ENCODE peak calls at places on chromosomes 13 and 19, in five cellular contexts. K, G, R, H and J are unnamed samples.

GRCh38 chr13:60654405-60654804 is 257.4 kb downstream of the TDRD3 start:
- DNase-seq in K (no peak), G (no peak), R (peak; percentile 16), H (no peak), J (no peak)

GRCh38 chr13:34577051-34577450 is 365.0 kb upstream of the NBEA start:
- DNase-seq in K (peak; percentile 65), G (no peak), R (no peak), H (no peak), J (peak; percentile 18)

GRCh38 chr13:69857188-69857821 is 250.3 kb upstream of the ATXN8OS start:
- DNase-seq in K (peak; percentile 18), G (no peak), R (peak; percentile 2), H (peak; percentile 65), J (no peak)

GRCh38 chr13:66835040-66835628 is 395.0 kb downstream of the PCDH9 start:
- DNase-seq in K (no peak), G (no peak), R (no peak), H (peak; percentile 80), J (no peak)

GRCh38 chr13:110506859-110507566 is 54.5 kb downstream of the RAB20 start:
- DNase-seq in K (peak; percentile 13), G (no peak), R (no peak), H (no peak), J (no peak)

GRCh38 chr19:18966304-18966703 is 25.3 kb upstream of the HOMER3 start:
- DNase-seq in K (no peak), G (no peak), R (no peak), H (no peak), J (no peak)

GRCh38 chr13:30409911-30410704 is 12.2 kb upstream of the UBE2L5 start:
- DNase-seq in K (peak; percentile 46), G (no peak), R (no peak), H (no peak), J (peak; percentile 68)

GRCh38 chr13:114226088-114226487 is 8.6 kb upstream of the CDC16 start:
- DNase-seq in K (no peak), G (peak; percentile 58), R (no peak), H (no peak), J (no peak)

GRCh38 chr13:86792153-86792651 is 879.0 kb upstream of the SLITRK5 start:
- DNase-seq in K (no peak), G (no peak), R (no peak), H (no peak), J (no peak)

GRCh38 chr13:28735481-28736029 is 16.8 kb upstream of the SLC46A3 start:
- DNase-seq in K (no peak), G (no peak), R (no peak), H (no peak), J (no peak)

GRCh38 chr13:24251525-24251924 is 57.9 kb upstream of the C1QTNF9 start:
- DNase-seq in K (no peak), G (peak; percentile 88), R (no peak), H (no peak), J (no peak)

GRCh38 chr13:26475176-26476110 is 82.0 kb upstream of the WASF3 start:
- DNase-seq in K (no peak), G (no peak), R (no peak), H (no peak), J (no peak)

GRCh38 chr13:33490461-33491327 is 205.1 kb upstream of the STARD13 start:
- DNase-seq in K (no peak), G (no peak), R (no peak), H (no peak), J (no peak)

GRCh38 chr19:21221653-21222052 is 79.8 kb downstream of the ZNF431 start:
- DNase-seq in K (no peak), G (no peak), R (no peak), H (no peak), J (no peak)

GRCh38 chr19:1611353-1611752 is 6.1 kb upstream of the UQCR11 start:
- DNase-seq in K (no peak), G (no peak), R (no peak), H (no peak), J (no peak)

GRCh38 chr13:110920038-110920437 is 5.2 kb upstream of the ANKRD10 start:
- DNase-seq in K (no peak), G (no peak), R (no peak), H (no peak), J (no peak)

GRCh38 chr13:53129864-53130393 is 101.3 kb downstream of the OLFM4 start:
- DNase-seq in K (no peak), G (no peak), R (no peak), H (no peak), J (no peak)

GRCh38 chr13:94251801-94252200 is 227.7 kb downstream of the DCT start:
- DNase-seq in K (no peak), G (no peak), R (no peak), H (no peak), J (peak; percentile 58)

GRCh38 chr19:19956431-19957075 is 55.8 kb downstream of the ZNF93 start:
- DNase-seq in K (no peak), G (no peak), R (no peak), H (no peak), J (no peak)

GRCh38 chr19:21092107-21092506 is 10.1 kb downstream of the ZNF714 start:
- DNase-seq in K (no peak), G (no peak), R (no peak), H (no peak), J (peak; percentile 38)

GRCh38 chr13:49454388-49455015 is 10.4 kb downstream of the SETDB2 start:
- DNase-seq in K (no peak), G (no peak), R (no peak), H (no peak), J (no peak)